ENCODE peak calls at places on chromosome 11, in seven cellular contexts. One of them, this sample, is unnamed.

GRCh38 chr11:103851166-103851651 is 185.2 kb upstream of the DDI1 start:
- DNase-seq in HFF-Myc: no peak
- DNase-seq in stimulated activated CD4-positive, alpha-beta T cell treated with anti-CD3 and anti-CD28 coated beads, Interleukin-2, amount 100 ng/mL, for 24 hours: no peak
- DNase-seq in NCI-H1417: no peak
- DNase-seq in mammary epithelial cell: peak; percentile 0
- DNase-seq in T-helper 2 cell: no peak
- DNase-seq in HCT116: no peak
- DNase-seq in this sample: no peak

GRCh38 chr11:45100338-45100737 is 46.1 kb upstream of the PRDM11 start:
- DNase-seq in stimulated activated CD4-positive, alpha-beta T cell treated with anti-CD3 and anti-CD28 coated beads, Interleukin-2, amount 100 ng/mL, for 24 hours: no peak
- DNase-seq in HCT116: no peak
- DNase-seq in mammary epithelial cell: peak; percentile 23
- DNase-seq in NCI-H1417: no peak
- DNase-seq in HFF-Myc: no peak
- DNase-seq in T-helper 2 cell: no peak
- DNase-seq in this sample: no peak

GRCh38 chr11:81104051-81104450 is 1629.6 kb downstream of the FAM181B start:
- DNase-seq in NCI-H1417: no peak
- DNase-seq in stimulated activated CD4-positive, alpha-beta T cell treated with anti-CD3 and anti-CD28 coated beads, Interleukin-2, amount 100 ng/mL, for 24 hours: no peak
- DNase-seq in mammary epithelial cell: no peak
- DNase-seq in HFF-Myc: no peak
- DNase-seq in HCT116: no peak
- DNase-seq in T-helper 2 cell: no peak
- DNase-seq in this sample: no peak

GRCh38 chr11:120660024-120660565 is 148.5 kb downstream of the GRIK4 start:
- DNase-seq in stimulated activated CD4-positive, alpha-beta T cell treated with anti-CD3 and anti-CD28 coated beads, Interleukin-2, amount 100 ng/mL, for 24 hours: peak; percentile 38
- DNase-seq in NCI-H1417: no peak
- DNase-seq in HCT116: peak; percentile 46
- DNase-seq in mammary epithelial cell: peak; percentile 42
- DNase-seq in HFF-Myc: peak; percentile 2
- DNase-seq in T-helper 2 cell: no peak
- DNase-seq in this sample: no peak

GRCh38 chr11:19311306-19312030 is 70.7 kb upstream of the E2F8 start:
- DNase-seq in T-helper 2 cell: no peak
- DNase-seq in HFF-Myc: peak; percentile 25
- DNase-seq in mammary epithelial cell: peak; percentile 24
- DNase-seq in HCT116: peak; percentile 31
- DNase-seq in NCI-H1417: peak; percentile 66
- DNase-seq in stimulated activated CD4-positive, alpha-beta T cell treated with anti-CD3 and anti-CD28 coated beads, Interleukin-2, amount 100 ng/mL, for 24 hours: peak; percentile 60
- DNase-seq in this sample: no peak

GRCh38 chr11:45886816-45887520 is 1.5 kb downstream of the MAPK8IP1 start:
- DNase-seq in mammary epithelial cell: no peak
- DNase-seq in HCT116: no peak
- DNase-seq in stimulated activated CD4-positive, alpha-beta T cell treated with anti-CD3 and anti-CD28 coated beads, Interleukin-2, amount 100 ng/mL, for 24 hours: no peak
- DNase-seq in NCI-H1417: no peak
- DNase-seq in HFF-Myc: no peak
- DNase-seq in T-helper 2 cell: no peak
- DNase-seq in this sample: no peak

GRCh38 chr11:78432058-78432515 is 14.5 kb upstream of the GAB2 start:
- DNase-seq in HFF-Myc: no peak
- DNase-seq in stimulated activated CD4-positive, alpha-beta T cell treated with anti-CD3 and anti-CD28 coated beads, Interleukin-2, amount 100 ng/mL, for 24 hours: no peak
- DNase-seq in NCI-H1417: peak; percentile 4
- DNase-seq in T-helper 2 cell: no peak
- DNase-seq in mammary epithelial cell: no peak
- DNase-seq in HCT116: no peak
- DNase-seq in this sample: no peak

GRCh38 chr11:134664863-134665535 is 253.0 kb upstream of the B3GAT1 start:
- DNase-seq in T-helper 2 cell: no peak
- DNase-seq in stimulated activated CD4-positive, alpha-beta T cell treated with anti-CD3 and anti-CD28 coated beads, Interleukin-2, amount 100 ng/mL, for 24 hours: no peak
- DNase-seq in NCI-H1417: no peak
- DNase-seq in HCT116: no peak
- DNase-seq in mammary epithelial cell: no peak
- DNase-seq in HFF-Myc: no peak
- DNase-seq in this sample: no peak

GRCh38 chr11:20464566-20464965 is 77.0 kb downstream of the PRMT3 start:
- DNase-seq in HCT116: no peak
- DNase-seq in stimulated activated CD4-positive, alpha-beta T cell treated with anti-CD3 and anti-CD28 coated beads, Interleukin-2, amount 100 ng/mL, for 24 hours: no peak
- DNase-seq in T-helper 2 cell: no peak
- DNase-seq in HFF-Myc: no peak
- DNase-seq in NCI-H1417: no peak
- DNase-seq in mammary epithelial cell: no peak
- DNase-seq in this sample: no peak

GRCh38 chr11:77771135-77771534 is 49.4 kb downstream of the RSF1 start:
- DNase-seq in HFF-Myc: no peak
- DNase-seq in mammary epithelial cell: no peak
- DNase-seq in HCT116: no peak
- DNase-seq in NCI-H1417: no peak
- DNase-seq in stimulated activated CD4-positive, alpha-beta T cell treated with anti-CD3 and anti-CD28 coated beads, Interleukin-2, amount 100 ng/mL, for 24 hours: no peak
- DNase-seq in T-helper 2 cell: no peak
- DNase-seq in this sample: no peak

GRCh38 chr11:82398300-82398815 is 335.3 kb downstream of the FAM181B start:
- DNase-seq in HFF-Myc: no peak
- DNase-seq in stimulated activated CD4-positive, alpha-beta T cell treated with anti-CD3 and anti-CD28 coated beads, Interleukin-2, amount 100 ng/mL, for 24 hours: no peak
- DNase-seq in mammary epithelial cell: no peak
- DNase-seq in NCI-H1417: no peak
- DNase-seq in T-helper 2 cell: no peak
- DNase-seq in HCT116: no peak
- DNase-seq in this sample: no peak

GRCh38 chr11:78384231-78384630 is 33.4 kb downstream of the GAB2 start:
- DNase-seq in HFF-Myc: no peak
- DNase-seq in NCI-H1417: no peak
- DNase-seq in stimulated activated CD4-positive, alpha-beta T cell treated with anti-CD3 and anti-CD28 coated beads, Interleukin-2, amount 100 ng/mL, for 24 hours: no peak
- DNase-seq in HCT116: no peak
- DNase-seq in mammary epithelial cell: no peak
- DNase-seq in T-helper 2 cell: no peak
- DNase-seq in this sample: no peak

GRCh38 chr11:104916442-104916841 is 18.2 kb upstream of the CASP12 start:
- DNase-seq in T-helper 2 cell: no peak
- DNase-seq in NCI-H1417: no peak
- DNase-seq in mammary epithelial cell: no peak
- DNase-seq in stimulated activated CD4-positive, alpha-beta T cell treated with anti-CD3 and anti-CD28 coated beads, Interleukin-2, amount 100 ng/mL, for 24 hours: no peak
- DNase-seq in HFF-Myc: no peak
- DNase-seq in HCT116: no peak
- DNase-seq in this sample: no peak

GRCh38 chr11:64321533-64321932 is 3.6 kb downstream of the PRDX5 start:
- DNase-seq in HFF-Myc: no peak
- DNase-seq in NCI-H1417: no peak
- DNase-seq in HCT116: no peak
- DNase-seq in stimulated activated CD4-positive, alpha-beta T cell treated with anti-CD3 and anti-CD28 coated beads, Interleukin-2, amount 100 ng/mL, for 24 hours: no peak
- DNase-seq in T-helper 2 cell: no peak
- DNase-seq in mammary epithelial cell: peak; percentile 93
- DNase-seq in this sample: no peak

GRCh38 chr11:116535954-116536353 is 236.8 kb downstream of the BUD13 start:
- DNase-seq in mammary epithelial cell: no peak
- DNase-seq in HCT116: no peak
- DNase-seq in HFF-Myc: no peak
- DNase-seq in NCI-H1417: no peak
- DNase-seq in stimulated activated CD4-positive, alpha-beta T cell treated with anti-CD3 and anti-CD28 coated beads, Interleukin-2, amount 100 ng/mL, for 24 hours: no peak
- DNase-seq in T-helper 2 cell: no peak
- DNase-seq in this sample: no peak

GRCh38 chr11:76267563-76267962 is 61.3 kb upstream of the WNT11 start:
- DNase-seq in NCI-H1417: no peak
- DNase-seq in HFF-Myc: no peak
- DNase-seq in mammary epithelial cell: no peak
- DNase-seq in HCT116: no peak
- DNase-seq in stimulated activated CD4-positive, alpha-beta T cell treated with anti-CD3 and anti-CD28 coated beads, Interleukin-2, amount 100 ng/mL, for 24 hours: no peak
- DNase-seq in T-helper 2 cell: no peak
- DNase-seq in this sample: no peak

GRCh38 chr11:5272395-5273017 is 2.8 kb upstream of the HBE1 start:
- DNase-seq in NCI-H1417: no peak
- DNase-seq in mammary epithelial cell: no peak
- DNase-seq in T-helper 2 cell: no peak
- DNase-seq in HFF-Myc: no peak
- DNase-seq in HCT116: no peak
- DNase-seq in stimulated activated CD4-positive, alpha-beta T cell treated with anti-CD3 and anti-CD28 coated beads, Interleukin-2, amount 100 ng/mL, for 24 hours: no peak
- DNase-seq in this sample: no peak

GRCh38 chr11:129992161-129992944 is 10.3 kb downstream of the PRDM10 start:
- DNase-seq in NCI-H1417: peak; percentile 63
- DNase-seq in HCT116: peak; percentile 48
- DNase-seq in stimulated activated CD4-positive, alpha-beta T cell treated with anti-CD3 and anti-CD28 coated beads, Interleukin-2, amount 100 ng/mL, for 24 hours: peak; percentile 29
- DNase-seq in HFF-Myc: peak; percentile 20
- DNase-seq in T-helper 2 cell: no peak
- DNase-seq in mammary epithelial cell: peak; percentile 52
- DNase-seq in this sample: peak; percentile 5

GRCh38 chr11:93784152-93784934 is at the start of gene MED17:
- DNase-seq in NCI-H1417: peak; percentile 93
- DNase-seq in mammary epithelial cell: peak; percentile 91
- DNase-seq in stimulated activated CD4-positive, alpha-beta T cell treated with anti-CD3 and anti-CD28 coated beads, Interleukin-2, amount 100 ng/mL, for 24 hours: peak; percentile 90
- DNase-seq in T-helper 2 cell: peak; percentile 79
- DNase-seq in HCT116: peak; percentile 81
- DNase-seq in HFF-Myc: peak; percentile 82
- DNase-seq in this sample: peak; percentile 83

GRCh38 chr11:73614591-73614990 is 16.7 kb upstream of the FAM168A start:
- DNase-seq in NCI-H1417: no peak
- DNase-seq in HFF-Myc: no peak
- DNase-seq in mammary epithelial cell: peak; percentile 52
- DNase-seq in T-helper 2 cell: no peak
- DNase-seq in stimulated activated CD4-positive, alpha-beta T cell treated with anti-CD3 and anti-CD28 coated beads, Interleukin-2, amount 100 ng/mL, for 24 hours: no peak
- DNase-seq in HCT116: no peak
- DNase-seq in this sample: no peak

GRCh38 chr11:120128392-120129172 is 9.3 kb downstream of the TRIM29 start:
- DNase-seq in HCT116: no peak
- DNase-seq in mammary epithelial cell: peak; percentile 95
- DNase-seq in HFF-Myc: peak; percentile 20
- DNase-seq in NCI-H1417: no peak
- DNase-seq in stimulated activated CD4-positive, alpha-beta T cell treated with anti-CD3 and anti-CD28 coated beads, Interleukin-2, amount 100 ng/mL, for 24 hours: no peak
- DNase-seq in T-helper 2 cell: no peak
- DNase-seq in this sample: no peak